ENCODE peak calls at places on chromosomes 3 and 15, in six cellular contexts. D is H9, K is neuronal stem cell, E is IMR-90, I is H1, Q is mesenchymal stem cell. C is an unnamed sample.

GRCh38 chr3:7978104-7978457 is 523.5 kb upstream of the LMCD1 start:
- DNase-seq in D (no peak), K (peak), E (no peak), I (no peak), Q (no peak), C (no peak)

GRCh38 chr15:33580526-33580925 is 269.8 kb downstream of the RYR3 start:
- DNase-seq in D (no peak), K (no peak), E (no peak), I (no peak), Q (no peak), C (peak)

GRCh38 chr15:51048308-51048707 is 46.4 kb downstream of the TNFAIP8L3 start:
- DNase-seq in D (no peak), K (no peak), E (no peak), I (no peak), Q (no peak), C (no peak)

GRCh38 chr15:77430213-77430612 is 9.5 kb downstream of the HMG20A start:
- DNase-seq in D (no peak), K (no peak), E (no peak), I (no peak), Q (no peak), C (no peak)

GRCh38 chr3:177050466-177051237 is 146.6 kb downstream of the TBL1XR1 start:
- DNase-seq in D (no peak), K (no peak), E (peak), I (no peak), Q (peak), C (peak)

GRCh38 chr3:115325539-115325938 is 178.5 kb upstream of the ZBTB20 start:
- DNase-seq in D (peak), K (peak), E (peak), I (no peak), Q (peak), C (peak)

GRCh38 chr3:52490938-52491526 is 4.1 kb upstream of the STAB1 start:
- DNase-seq in D (no peak), K (no peak), E (peak), I (no peak), Q (peak), C (no peak)

GRCh38 chr15:29131336-29132109 is 138.1 kb downstream of the NSMCE3 start:
- DNase-seq in D (peak), K (no peak), E (no peak), I (no peak), Q (no peak), C (no peak)

GRCh38 chr15:63501256-63502089 is 2.9 kb upstream of the USP3 start:
- DNase-seq in D (peak), K (no peak), E (peak), I (no peak), Q (peak), C (peak)

GRCh38 chr3:10515396-10515795 is 10.0 kb upstream of the ATP2B2 start:
- DNase-seq in D (no peak), K (no peak), E (no peak), I (no peak), Q (no peak), C (no peak)

GRCh38 chr3:40765884-40766283 is 241.1 kb downstream of the ZNF621 start:
- DNase-seq in D (no peak), K (no peak), E (no peak), I (no peak), Q (no peak), C (no peak)

GRCh38 chr15:76512971-76513370 is 176.4 kb downstream of the ISL2 start:
- DNase-seq in D (no peak), K (no peak), E (peak), I (no peak), Q (no peak), C (no peak)

GRCh38 chr3:129592362-129593150 is 13.9 kb downstream of the PLXND1 start:
- DNase-seq in D (peak), K (no peak), E (no peak), I (no peak), Q (peak), C (peak)
- H2AK5ac ChIP-seq in D (no peak), K (peak), E (peak), I (no peak), Q (peak), C (peak)

DNA sequence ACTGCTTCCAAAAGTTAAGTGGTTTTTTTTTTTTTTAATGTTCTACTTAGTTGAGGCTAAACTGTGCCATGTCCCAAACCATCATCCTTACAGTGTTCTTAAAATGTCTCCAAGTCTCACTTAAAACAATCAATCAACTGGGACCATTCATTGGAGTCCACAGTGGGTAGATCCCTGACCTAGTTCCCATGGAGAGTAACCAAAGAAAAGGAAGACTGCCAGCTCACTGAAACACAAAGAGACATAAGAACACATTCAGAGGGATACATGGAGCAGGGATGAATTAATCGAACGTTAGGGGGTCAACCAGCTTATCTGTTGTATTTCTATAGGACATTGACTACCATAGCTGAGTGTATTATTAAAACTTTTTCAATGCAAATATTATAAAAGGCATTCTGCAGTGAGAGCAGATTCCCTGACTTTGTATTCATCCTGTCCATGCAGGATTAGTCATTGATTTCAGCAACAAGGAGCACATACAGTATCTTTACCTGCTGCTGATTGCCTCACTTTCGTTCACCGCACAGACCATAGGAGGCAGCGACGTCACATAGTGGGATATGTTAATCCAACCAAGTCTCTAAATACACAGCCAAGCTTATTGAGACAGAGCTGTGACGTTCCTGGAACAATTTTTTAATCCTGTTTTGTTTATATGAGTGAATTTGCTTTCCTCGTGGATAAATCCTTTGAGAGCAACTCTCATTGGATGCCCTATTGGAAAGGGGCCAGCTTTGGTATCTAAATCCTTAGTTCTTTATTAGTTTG is 365.0 kb upstream of the RBMS3 start:
- DNase-seq in D (peak), K (peak), E (peak), I (peak), Q (peak), C (peak)
- H2AFZ ChIP-seq in D (no peak), K (no peak), E (peak), I (no peak), Q (no peak), C (no peak)

GRCh38 chr15:96181873-96182301 is 148.6 kb upstream of the NR2F2 start:
- DNase-seq in D (no peak), K (no peak), E (peak), I (no peak), Q (peak), C (peak)

GRCh38 chr15:96183927-96184266 is 146.6 kb upstream of the NR2F2 start:
- DNase-seq in D (no peak), K (no peak), E (no peak), I (no peak), Q (no peak), C (no peak)

GRCh38 chr15:96183020-96183926 is 147.2 kb upstream of the NR2F2 start:
- DNase-seq in D (no peak), K (no peak), E (no peak), I (no peak), Q (no peak), C (no peak)

GRCh38 chr15:96186105-96186504 is 144.4 kb upstream of the NR2F2 start:
- DNase-seq in D (no peak), K (no peak), E (no peak), I (no peak), Q (no peak), C (no peak)

DNA sequence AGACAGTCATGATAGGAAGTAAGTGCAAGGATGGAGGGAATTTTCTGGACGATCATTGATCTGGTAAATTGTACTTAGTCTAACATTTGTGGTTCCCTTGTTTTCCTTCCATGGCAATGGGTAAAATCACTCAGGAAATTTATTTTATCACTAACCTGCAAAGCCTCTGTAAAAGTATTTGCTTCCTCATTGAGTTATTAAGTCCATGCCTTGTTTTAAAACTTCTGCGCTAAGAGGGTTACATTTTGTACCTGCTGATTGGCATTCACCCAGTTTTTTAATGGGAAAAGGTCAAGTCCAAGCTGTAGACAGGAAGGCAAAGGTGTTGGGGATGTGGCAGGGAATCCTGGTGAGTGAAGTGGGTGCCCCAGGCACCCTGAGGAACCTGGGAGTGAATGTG is 146.2 kb upstream of the NR2F2 start:
- DNase-seq in D (no peak), K (no peak), E (no peak), I (no peak), Q (no peak), C (no peak)
- H2AK5ac ChIP-seq in D (no peak), K (no peak), E (no peak), I (no peak), Q (no peak), C (peak)

GRCh38 chr3:161070252-161070930 is 34.8 kb downstream of the B3GALNT1 start:
- DNase-seq in D (no peak), K (no peak), E (no peak), I (no peak), Q (no peak), C (no peak)
- H2AFZ ChIP-seq in D (no peak), K (no peak), E (no peak), I (no peak), Q (no peak), C (no peak)

GRCh38 chr3:66037330-66037985 is 1.3 kb downstream of the MAGI1 start:
- DNase-seq in D (peak), K (no peak), E (peak), I (peak), Q (peak), C (peak)
- H2AK5ac ChIP-seq in D (no peak), K (peak), E (peak), I (peak), Q (no peak), C (no peak)

GRCh38 chr15:64634576-64635485 is 140.6 kb downstream of the RBPMS2 start:
- DNase-seq in D (peak), K (peak), E (no peak), I (peak), Q (peak), C (no peak)
- H2AFZ ChIP-seq in D (no peak), K (no peak), E (no peak), I (no peak), Q (no peak), C (no peak)

GRCh38 chr15:57425842-57426241 is 49.5 kb downstream of the CGNL1 start:
- DNase-seq in D (no peak), K (no peak), E (no peak), I (no peak), Q (no peak), C (no peak)

GRCh38 chr15:57424628-57425405 is 48.5 kb downstream of the CGNL1 start:
- DNase-seq in D (no peak), K (no peak), E (no peak), I (no peak), Q (no peak), C (peak)

GRCh38 chr15:57429098-57429497 is 52.8 kb downstream of the CGNL1 start:
- DNase-seq in D (no peak), K (no peak), E (no peak), I (no peak), Q (no peak), C (no peak)

GRCh38 chr15:57423599-57424140 is 47.4 kb downstream of the CGNL1 start:
- DNase-seq in D (no peak), K (no peak), E (no peak), I (no peak), Q (no peak), C (no peak)

DNA sequence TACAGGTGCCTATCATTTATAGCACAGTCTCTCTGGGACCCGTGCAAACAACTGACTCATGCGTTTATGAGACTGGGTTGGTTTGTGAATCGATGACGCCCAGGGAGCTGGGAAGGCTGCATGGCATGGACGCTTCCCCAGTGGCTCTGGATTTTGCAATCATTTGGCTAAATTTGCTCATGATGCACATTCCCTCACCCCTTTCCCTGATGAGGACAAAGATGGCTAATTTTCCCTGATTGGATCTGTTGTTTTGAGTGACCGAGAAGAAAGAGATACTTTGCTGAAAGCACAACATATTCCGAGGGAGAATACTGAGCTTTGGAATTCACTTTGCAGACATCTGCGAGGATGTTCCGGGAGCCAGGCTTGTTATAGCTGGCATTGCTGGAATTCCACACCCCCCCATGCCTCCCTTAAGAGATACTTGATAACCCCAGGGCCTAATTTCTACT is 51.1 kb downstream of the CGNL1 start:
- DNase-seq in D (peak), K (peak), E (no peak), I (peak), Q (peak), C (peak)
- H2AK5ac ChIP-seq in D (no peak), K (no peak), E (no peak), I (no peak), Q (no peak), C (no peak)

C was measured in trophoblast cell.